ENCODE peak calls at places on chromosomes 1 and 21, in four cellular contexts. A, F, T and U are unnamed samples.

GRCh38 chr1:176559474-176560390 is 96.8 kb downstream of the PAPPA2 start:
- DNase-seq in A (peak; percentile 69), F (peak; percentile 27), T (peak; percentile 41), U (peak; percentile 63)

GRCh38 chr21:23162213-23162946 is 2164.2 kb downstream of the NCAM2 start:
- DNase-seq in A (no peak), F (peak; percentile 94), T (no peak), U (no peak)

GRCh38 chr1:206823725-206824124 is 41.7 kb upstream of the IL20 start:
- DNase-seq in A (peak; percentile 76), F (no peak), T (no peak), U (no peak)

GRCh38 chr1:245894843-245895242 is 612.2 kb downstream of the SMYD3 start:
- DNase-seq in A (peak; percentile 36), F (no peak), T (no peak), U (no peak)

GRCh38 chr1:208834346-208835081 is 590.3 kb upstream of the PLXNA2 start:
- DNase-seq in A (no peak), F (peak; percentile 67), T (no peak), U (no peak)

GRCh38 chr1:153355445-153356071 is 2.1 kb upstream of the S100A9 start:
- DNase-seq in A (peak; percentile 60), F (peak; percentile 23), T (peak; percentile 63), U (peak; percentile 88)

GRCh38 chr1:31786366-31787060 is 22.4 kb upstream of the ADGRB2 start:
- DNase-seq in A (no peak), F (no peak), T (no peak), U (no peak)

GRCh38 chr1:53731201-53731600 is 7.8 kb downstream of the GLIS1 start:
- DNase-seq in A (no peak), F (no peak), T (no peak), U (no peak)

GRCh38 chr1:36711480-36711879 is 228.8 kb upstream of the CSF3R start:
- DNase-seq in A (no peak), F (no peak), T (no peak), U (no peak)

GRCh38 chr1:99645199-99645598 is 714 bp upstream of the PALMD start:
- DNase-seq in A (no peak), F (peak; percentile 89), T (peak; percentile 32), U (peak; percentile 8)

GRCh38 chr1:110874303-110875215 is 1.6 kb downstream of the CD53 start:
- DNase-seq in A (no peak), F (no peak), T (no peak), U (peak; percentile 84)

GRCh38 chr1:5267603-5268235 is 613.3 kb downstream of the AJAP1 start:
- DNase-seq in A (no peak), F (no peak), T (no peak), U (no peak)

GRCh38 chr1:150560011-150560438 is 10.8 kb downstream of the ADAMTSL4 start:
- DNase-seq in A (peak; percentile 85), F (peak; percentile 68), T (peak; percentile 55), U (peak; percentile 74)

GRCh38 chr1:236638935-236639334 is 34.6 kb upstream of the HEATR1 start:
- DNase-seq in A (no peak), F (no peak), T (no peak), U (no peak)

GRCh38 chr21:37047079-37047478 is 25.8 kb downstream of the PIGP start:
- DNase-seq in A (no peak), F (no peak), T (no peak), U (no peak)

GRCh38 chr1:181397841-181398240 is 85.5 kb upstream of the CACNA1E start:
- DNase-seq in A (no peak), F (no peak), T (no peak), U (no peak)

GRCh38 chr1:182965096-182965495 is 12.1 kb upstream of the SHCBP1L start:
- DNase-seq in A (no peak), F (no peak), T (no peak), U (no peak)

GRCh38 chr1:234585333-234586055 is 24.5 kb downstream of the IRF2BP2 start:
- DNase-seq in A (no peak), F (no peak), T (no peak), U (no peak)

GRCh38 chr21:31644648-31645047 is 14.8 kb upstream of the SOD1 start:
- DNase-seq in A (no peak), F (peak; percentile 64), T (no peak), U (no peak)

GRCh38 chr1:65310078-65310587 is 790 bp downstream of the DNAJC6 start:
- DNase-seq in A (no peak), F (no peak), T (peak; percentile 7), U (no peak)

GRCh38 chr1:236535656-236536293 is 12.0 kb downstream of the LGALS8 start:
- DNase-seq in A (no peak), F (no peak), T (no peak), U (no peak)

GRCh38 chr1:41448831-41449230 is 35.7 kb downstream of the EDN2 start:
- DNase-seq in A (no peak), F (no peak), T (no peak), U (no peak)

GRCh38 chr1:47223174-47223920 is 8.7 kb downstream of the TAL1 start:
- DNase-seq in A (no peak), F (no peak), T (no peak), U (no peak)

GRCh38 chr1:47223921-47224675 is 7.9 kb downstream of the TAL1 start:
- DNase-seq in A (no peak), F (no peak), T (no peak), U (no peak)

GRCh38 chr1:47226121-47226977 is 5.7 kb downstream of the TAL1 start:
- DNase-seq in A (no peak), F (peak; percentile 44), T (no peak), U (no peak)

GRCh38 chr1:47225430-47226100 is 6.5 kb downstream of the TAL1 start:
- DNase-seq in A (no peak), F (peak; percentile 48), T (no peak), U (no peak)

GRCh38 chr1:47224676-47225399 is 7.2 kb downstream of the TAL1 start:
- DNase-seq in A (no peak), F (no peak), T (no peak), U (no peak)
- TF ChIP-seq POLR2A in A (no peak), F (no peak), T (no peak), U (no peak)

GRCh38 chr1:109513110-109513702 is 3.7 kb upstream of the AMIGO1 start:
- DNase-seq in A (no peak), F (no peak), T (no peak), U (no peak)

GRCh38 chr1:109508001-109508872 is 1.3 kb downstream of the AMIGO1 start:
- DNase-seq in A (no peak), F (no peak), T (no peak), U (no peak)

GRCh38 chr1:109504974-109505373 is 4.6 kb downstream of the AMIGO1 start:
- DNase-seq in A (no peak), F (no peak), T (no peak), U (no peak)

GRCh38 chr1:109508873-109509175 is 703 bp downstream of the AMIGO1 start:
- DNase-seq in A (no peak), F (no peak), T (no peak), U (no peak)

DNA sequence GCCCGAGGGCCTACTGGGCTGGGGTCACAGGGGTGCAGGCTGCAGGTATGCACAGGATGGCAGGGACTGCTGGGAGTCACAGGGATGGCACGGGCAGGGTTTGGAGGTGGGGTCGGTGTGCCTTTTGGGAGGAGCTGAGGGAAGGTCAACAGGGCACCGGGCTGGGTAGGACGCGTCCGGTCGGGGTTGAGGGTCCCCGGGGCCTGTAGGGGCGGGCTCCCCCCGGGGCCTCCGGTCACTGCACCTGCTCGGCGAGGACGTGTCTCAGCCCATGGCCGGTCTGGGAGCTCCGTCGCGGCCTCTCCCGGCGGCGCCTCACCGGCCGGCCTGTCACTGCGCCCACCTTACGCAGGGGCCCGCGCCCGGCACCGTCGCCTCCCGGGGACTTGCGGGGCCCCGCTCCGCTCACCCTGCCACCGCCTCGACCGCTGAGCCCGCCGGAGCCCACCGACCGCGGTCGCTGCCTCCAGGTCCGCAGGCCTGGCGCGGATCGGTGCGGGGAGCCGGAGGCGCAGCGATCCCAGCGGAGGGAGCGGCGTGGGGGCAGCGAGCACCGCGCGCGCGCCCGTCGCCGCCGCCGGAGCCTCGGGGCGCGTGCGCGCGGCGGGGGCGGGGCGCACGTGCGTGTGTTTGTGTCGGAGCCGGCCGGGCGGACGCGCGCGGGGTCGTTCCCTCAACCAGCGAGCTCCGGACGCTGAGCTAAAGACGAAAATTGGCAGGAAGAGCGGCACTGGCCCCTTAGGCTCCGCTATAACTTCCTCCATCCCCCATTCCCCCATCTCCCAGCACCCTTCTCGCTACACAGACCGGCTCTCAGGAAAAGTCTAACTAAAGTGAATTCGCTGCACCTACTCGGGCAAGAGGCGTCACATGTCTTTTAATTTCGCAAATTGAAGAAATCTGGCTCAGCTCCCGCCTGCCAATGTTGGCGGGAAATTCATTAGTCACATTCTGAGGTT is at the start of gene AMIGO1:
- DNase-seq in A (peak; percentile 77), F (peak; percentile 54), T (no peak), U (peak; percentile 81)
- TF ChIP-seq POLR2A in A (no peak), F (no peak), T (no peak), U (no peak)

GRCh38 chr1:15584489-15585363 is at the start of gene AGMAT:
- DNase-seq in A (peak; percentile 45), F (peak; percentile 16), T (no peak), U (peak; percentile 79)
- TF ChIP-seq POLR2A in A (no peak), F (no peak), T (no peak), U (no peak)

GRCh38 chr1:7504438-7504720 is 266.7 kb upstream of the VAMP3 start:
- DNase-seq in A (no peak), F (no peak), T (no peak), U (no peak)
- TF ChIP-seq POLR2A in A (no peak), F (no peak), T (no peak), U (no peak)

GRCh38 chr1:1163538-1164070 is 10.1 kb upstream of the TTLL10 start:
- DNase-seq in A (no peak), F (no peak), T (no peak), U (no peak)

GRCh38 chr1:1165900-1166421 is 7.7 kb upstream of the TTLL10 start:
- DNase-seq in A (no peak), F (no peak), T (no peak), U (peak; percentile 67)

GRCh38 chr1:1165485-1165884 is 8.2 kb upstream of the TTLL10 start:
- DNase-seq in A (no peak), F (no peak), T (no peak), U (no peak)

GRCh38 chr1:1164361-1164700 is 9.3 kb upstream of the TTLL10 start:
- DNase-seq in A (no peak), F (no peak), T (no peak), U (no peak)

GRCh38 chr1:1164701-1165451 is 8.8 kb upstream of the TTLL10 start:
- DNase-seq in A (no peak), F (no peak), T (no peak), U (no peak)
- TF ChIP-seq POLR2A in A (no peak), F (no peak), T (no peak), U (no peak)

GRCh38 chr1:1178794-1179331 is 5.2 kb downstream of the TTLL10 start:
- DNase-seq in A (no peak), F (no peak), T (no peak), U (no peak)
- TF ChIP-seq POLR2A in A (no peak), F (no peak), T (no peak), U (no peak)